ENCODE peak calls at places on chromosomes 12 and 14, in four cellular contexts. P, Z, Y and W are unnamed samples.

GRCh38 chr14:102872020-102872419 is 50.4 kb upstream of the AMN start:
- DNase-seq in P (no peak), Z (no peak), Y (no peak), W (no peak)

GRCh38 chr12:30219047-30219446 is 435.3 kb upstream of the TMTC1 start:
- DNase-seq in P (no peak), Z (no peak), Y (no peak), W (no peak)

GRCh38 chr14:90642239-90642717 is 174.0 kb downstream of the TTC7B start:
- DNase-seq in P (no peak), Z (no peak), Y (peak), W (peak)

GRCh38 chr12:12798480-12798879 is 13.0 kb downstream of the APOLD1 start:
- DNase-seq in P (no peak), Z (no peak), Y (no peak), W (no peak)

GRCh38 chr14:54593860-54594259 is 26.9 kb downstream of the SAMD4A start:
- DNase-seq in P (no peak), Z (no peak), Y (no peak), W (no peak)

GRCh38 chr12:121626853-121627623 is 708 bp downstream of the ORAI1 start:
- DNase-seq in P (peak), Z (peak), Y (no peak), W (peak)

GRCh38 chr12:111757361-111758119 is 9.2 kb upstream of the ALDH2 start:
- DNase-seq in P (no peak), Z (no peak), Y (no peak), W (peak)

GRCh38 chr12:117774986-117775775 is 193.6 kb downstream of the KSR2 start:
- DNase-seq in P (no peak), Z (no peak), Y (no peak), W (no peak)